ENCODE peak calls at places on chromosome 1, in six cellular contexts. K, E, H, G, D and B are unnamed samples.

GRCh38 chr1:205229399-205229861 is 1.7 kb downstream of the TMCC2 start:
- DNase-seq in K (peak), E (no peak), D (no peak), G (peak), H (peak), B (peak)

GRCh38 chr1:204564835-204565234 is 48.6 kb downstream of the MDM4 start:
- DNase-seq in D (no peak), H (no peak), E (no peak), G (peak), K (no peak), B (peak)

GRCh38 chr1:221718391-221719277 is 23.3 kb downstream of the DUSP10 start:
- DNase-seq in K (no peak), H (peak), E (no peak), G (no peak), D (no peak), B (no peak)

GRCh38 chr1:107139833-107140702 is 771 bp upstream of the NTNG1 start:
- DNase-seq in E (peak), G (peak), D (no peak), K (peak), H (peak), B (peak)

GRCh38 chr1:65493792-65494191 is 73.3 kb downstream of the LEPR start:
- DNase-seq in E (no peak), K (peak), H (no peak), D (no peak), G (no peak), B (no peak)

GRCh38 chr1:100361249-100362089 is 9.2 kb downstream of the CDC14A start:
- DNase-seq in D (no peak), E (no peak), H (no peak), K (no peak), G (no peak), B (no peak)

GRCh38 chr1:39789571-39790110 is 976 bp upstream of the BMP8B start:
- DNase-seq in H (no peak), G (no peak), D (no peak), E (no peak), K (no peak), B (no peak)

GRCh38 chr1:238950786-238951185 is 435.6 kb upstream of the CHRM3 start:
- DNase-seq in H (no peak), G (no peak), K (no peak), E (no peak), D (no peak), B (no peak)

GRCh38 chr1:229227298-229227919 is 43.5 kb upstream of the RAB4A start:
- DNase-seq in G (peak), D (peak), H (peak), E (peak), K (peak), B (peak)

GRCh38 chr1:47859092-47859743 is 138.0 kb downstream of the TRABD2B start:
- DNase-seq in D (no peak), E (no peak), G (no peak), K (no peak), H (no peak), B (no peak)

GRCh38 chr1:18724001-18724411 is 93.4 kb downstream of the PAX7 start:
- DNase-seq in K (no peak), H (no peak), G (no peak), D (no peak), E (no peak), B (no peak)

GRCh38 chr1:167168424-167168823 is 52.3 kb upstream of the POU2F1 start:
- DNase-seq in E (no peak), G (no peak), K (no peak), D (no peak), H (no peak), B (no peak)

GRCh38 chr1:112878321-112878720 is 77.7 kb downstream of the SLC16A1 start:
- DNase-seq in D (no peak), G (no peak), H (no peak), E (no peak), K (no peak), B (no peak)

GRCh38 chr1:58815069-58815679 is 31.3 kb upstream of the JUN start:
- DNase-seq in D (peak), K (no peak), H (peak), E (peak), G (peak), B (peak)

GRCh38 chr1:33397994-33398393 is 32.9 kb downstream of the PHC2 start:
- DNase-seq in K (no peak), D (no peak), E (no peak), G (no peak), H (no peak), B (no peak)

GRCh38 chr1:53837924-53838653 is at the start of gene NDC1:
- DNase-seq in D (peak), E (peak), K (peak), G (peak), H (peak), B (peak)